ENCODE peak calls at places on chromosomes 5 and 9, in four cellular contexts. V is activated B cell treated with CpG ODN at 0.5 μM for 24 hours, K is neural crest cell, U is right lobe of liver. P is an unnamed sample.

GRCh38 chr5:177376107-177376506 is 8.1 kb upstream of the SLC34A1 start:
- DNase-seq in K (no peak), U (no peak), V (no peak), P (no peak)

GRCh38 chr5:10583663-10584572 is 20.0 kb downstream of the ANKRD33B start:
- DNase-seq in K (no peak), V (no peak), U (no peak), P (no peak)

GRCh38 chr9:12705738-12706391 is 12.7 kb downstream of the TYRP1 start:
- DNase-seq in K (no peak), V (no peak), U (no peak), P (no peak)

GRCh38 chr5:137858223-137858916 is 9.3 kb upstream of the MYOT start:
- DNase-seq in U (no peak), V (no peak), K (no peak), P (no peak)

GRCh38 chr5:37839441-37840035 is 303 bp downstream of the GDNF start:
- DNase-seq in V (no peak), K (peak; percentile 30), U (no peak), P (no peak)

GRCh38 chr5:10988637-10989036 is 227.6 kb upstream of the DAP start:
- DNase-seq in U (no peak), V (no peak), K (no peak), P (no peak)

GRCh38 chr5:149063901-149064478 is 1.1 kb upstream of the SH3TC2 start:
- DNase-seq in K (no peak), V (no peak), U (no peak), P (no peak)

GRCh38 chr9:20997503-20998076 is 33.9 kb downstream of the HACD4 start:
- DNase-seq in U (no peak), K (no peak), V (no peak), P (no peak)

GRCh38 chr9:136644593-136645342 is 17.9 kb upstream of the EGFL7 start:
- DNase-seq in K (peak; percentile 73), V (peak; percentile 70), U (peak; percentile 74), P (peak; percentile 96)

GRCh38 chr9:109868722-109869121 is 88.7 kb downstream of the PALM2AKAP2 start:
- DNase-seq in K (no peak), U (no peak), V (no peak), P (no peak)

GRCh38 chr9:110799396-110799795 is 130.8 kb downstream of the MUSK start:
- DNase-seq in U (no peak), K (no peak), V (no peak), P (no peak)

GRCh38 chr9:14347408-14348224 is 33.7 kb upstream of the NFIB start:
- DNase-seq in U (no peak), V (no peak), K (no peak), P (no peak)

GRCh38 chr5:96703384-96703910 is 41.3 kb downstream of the CAST start:
- DNase-seq in V (no peak), K (no peak), U (peak; percentile 82), P (no peak)

GRCh38 chr9:98654247-98654646 is 54.5 kb downstream of the GABBR2 start:
- DNase-seq in V (no peak), U (no peak), K (no peak), P (no peak)

GRCh38 chr5:171739246-171739645 is 46.4 kb upstream of the SMIM23 start:
- DNase-seq in U (no peak), K (no peak), V (no peak), P (no peak)

GRCh38 chr5:130158036-130158435 is 253.8 kb downstream of the CHSY3 start:
- DNase-seq in U (no peak), V (no peak), K (no peak), P (no peak)

GRCh38 chr5:149730620-149731331 is 666 bp downstream of the PPARGC1B start:
- DNase-seq in K (peak; percentile 40), V (peak; percentile 61), U (peak; percentile 71), P (no peak)

GRCh38 chr9:105331755-105332154 is 87.3 kb downstream of the SLC44A1 start:
- DNase-seq in K (no peak), V (no peak), U (no peak), P (no peak)

GRCh38 chr5:81718300-81718699 is 32.6 kb downstream of the SSBP2 start:
- DNase-seq in V (no peak), K (no peak), U (no peak), P (no peak)

GRCh38 chr5:1983919-1984695 is 101.4 kb upstream of the IRX4 start:
- DNase-seq in K (no peak), V (no peak), U (no peak), P (no peak)

GRCh38 chr9:131679261-131680020 is 60.4 kb downstream of the RAPGEF1 start:
- DNase-seq in U (peak; percentile 36), K (no peak), V (no peak), P (no peak)

GRCh38 chr9:132531187-132531586 is 51.2 kb upstream of the BARHL1 start:
- DNase-seq in U (no peak), V (no peak), K (no peak), P (no peak)

GRCh38 chr9:133114451-133114885 is 6.6 kb downstream of the RALGDS start:
- DNase-seq in V (no peak), K (no peak), U (peak; percentile 90), P (no peak)

GRCh38 chr5:57435701-57436134 is 46.9 kb downstream of the ACTBL2 start:
- DNase-seq in U (no peak), V (no peak), K (no peak), P (no peak)

GRCh38 chr5:35938518-35939227 is at the start of gene CAPSL:
- DNase-seq in V (no peak), U (peak; percentile 65), K (peak; percentile 22), P (no peak)

GRCh38 chr9:13149454-13149853 is 130.0 kb downstream of the MPDZ start:
- DNase-seq in K (no peak), V (no peak), U (peak; percentile 51), P (no peak)

GRCh38 chr9:73038613-73039012 is 85.8 kb upstream of the ALDH1A1 start:
- DNase-seq in U (peak; percentile 64), K (peak; percentile 11), V (no peak), P (no peak)

GRCh38 chr9:34546834-34547827 is 24.3 kb upstream of the ENHO start:
- DNase-seq in V (no peak), U (peak; percentile 77), K (peak; percentile 79), P (peak; percentile 44)

GRCh38 chr9:36738318-36738975 is 165.8 kb downstream of the MELK start:
- DNase-seq in V (no peak), U (no peak), K (no peak), P (no peak)

GRCh38 chr5:10601246-10602030 is 37.6 kb downstream of the ANKRD33B start:
- DNase-seq in K (no peak), U (peak; percentile 91), V (no peak), P (peak; percentile 63)

GRCh38 chr9:131799177-131799823 is 59.4 kb upstream of the RAPGEF1 start:
- DNase-seq in K (peak; percentile 86), V (peak; percentile 26), U (no peak), P (no peak)

GRCh38 chr5:20041326-20041977 is 53.5 kb upstream of the CDH18 start:
- DNase-seq in V (no peak), U (no peak), K (no peak), P (no peak)

GRCh38 chr5:6399978-6400910 is 21.9 kb upstream of the MED10 start:
- DNase-seq in V (no peak), K (no peak), U (no peak), P (no peak)

GRCh38 chr9:134546746-134547145 is 94.9 kb upstream of the COL5A1 start:
- DNase-seq in K (no peak), V (no peak), U (no peak), P (no peak)

DNA sequence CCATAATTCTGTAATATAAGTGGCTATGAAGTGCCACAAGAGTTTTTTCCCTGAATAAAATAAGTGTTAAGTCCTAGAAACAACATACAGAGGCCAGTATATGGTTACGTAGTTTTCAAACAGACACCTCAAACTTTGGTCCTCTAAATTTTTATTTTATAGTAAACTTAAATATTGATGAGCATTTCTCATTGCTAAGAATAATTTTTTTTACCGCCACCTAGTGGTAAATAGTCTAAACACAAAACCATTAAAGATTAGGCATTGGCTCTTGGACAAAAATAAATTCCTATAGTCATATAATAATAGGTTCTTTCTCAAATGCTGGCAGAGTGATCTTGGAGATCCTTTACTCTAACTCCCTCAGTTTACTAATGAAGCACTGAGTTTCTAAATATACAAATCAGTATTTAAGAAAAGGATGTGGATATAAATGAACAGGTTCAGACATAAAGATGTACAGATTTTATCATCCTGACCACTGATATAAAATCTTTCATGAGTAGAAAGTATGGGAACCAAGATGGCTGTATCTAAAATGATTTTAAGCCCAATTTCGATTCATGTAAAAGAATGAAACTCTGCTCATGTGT is 136.2 kb downstream of the FANCC start:
- DNase-seq in U (no peak), K (no peak), V (no peak), P (no peak)
- TF ChIP-seq CTCF in U (peak; percentile 33), K (peak; percentile 73), V (peak; percentile 50), P (peak; percentile 81)

GRCh38 chr5:60297658-60298057 is 402.3 kb downstream of the DEPDC1B start:
- DNase-seq in V (no peak), K (no peak), U (no peak), P (no peak)

GRCh38 chr5:60299944-60300343 is 400.0 kb downstream of the DEPDC1B start:
- DNase-seq in V (no peak), U (no peak), K (no peak), P (no peak)

GRCh38 chr5:60293518-60293917 is 400.0 kb upstream of the PDE4D start:
- DNase-seq in V (no peak), U (no peak), K (no peak), P (no peak)

DNA sequence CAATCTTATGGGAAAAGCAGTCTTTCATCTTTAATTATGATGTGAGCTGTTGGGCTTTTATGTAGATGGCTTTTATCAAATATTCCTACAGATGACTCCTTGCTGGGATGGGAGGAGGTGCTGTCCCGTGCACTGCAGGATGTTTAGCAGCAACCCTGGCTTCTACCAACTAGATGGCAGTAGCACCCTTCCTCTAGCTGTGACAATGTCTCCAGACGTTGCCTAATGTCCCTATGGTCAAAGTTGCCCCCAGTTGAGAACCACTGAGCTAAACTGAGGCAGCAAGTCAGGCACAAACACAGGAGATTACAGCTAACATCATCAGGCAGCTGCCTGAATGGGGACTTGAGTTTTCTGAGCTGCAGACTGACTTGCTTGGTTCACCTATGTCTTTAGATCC is 401.9 kb upstream of the PDE4D start:
- DNase-seq in V (no peak), K (peak; percentile 2), U (no peak), P (no peak)
- TF ChIP-seq CTCF in V (no peak), K (peak; percentile 63), U (no peak), P (no peak)

GRCh38 chr5:947626-948471 is 55.2 kb downstream of the TRIP13 start:
- DNase-seq in V (no peak), U (no peak), K (no peak), P (no peak)
- TF ChIP-seq CTCF in V (no peak), U (no peak), K (no peak), P (no peak)

GRCh38 chr5:98349251-98349989 is 424.0 kb upstream of the RGMB start:
- DNase-seq in K (no peak), U (no peak), V (no peak), P (no peak)
- TF ChIP-seq CTCF in K (peak; percentile 59), U (no peak), V (no peak), P (no peak)

P was measured in CD14-positive monocyte.